ENCODE peak calls at places on chromosome 20, in six cellular contexts. B, F, S, P, D and A are unnamed samples.

GRCh38 chr20:2485662-2486061 is 15.1 kb upstream of the SNRPB start:
- DNase-seq in B (no peak), F (no peak), S (no peak), P (no peak), D (no peak), A (no peak)

GRCh38 chr20:23419995-23420901 is 1.0 kb downstream of the NAPB start:
- DNase-seq in B (peak; percentile 76), F (peak; percentile 53), S (peak; percentile 64), P (peak; percentile 59), D (peak; percentile 45), A (peak; percentile 14)

GRCh38 chr20:695165-695866 is 19.7 kb upstream of the SCRT2 start:
- DNase-seq in B (peak; percentile 7), F (no peak), S (no peak), P (no peak), D (no peak), A (no peak)

GRCh38 chr20:44832724-44833123 is 22.4 kb upstream of the RIMS4 start:
- DNase-seq in B (no peak), F (peak; percentile 70), S (no peak), P (no peak), D (no peak), A (no peak)

GRCh38 chr20:8780926-8781325 is 288.0 kb upstream of the PLCB4 start:
- DNase-seq in B (no peak), F (no peak), S (no peak), P (no peak), D (no peak), A (no peak)

GRCh38 chr20:50165687-50166554 is 12.4 kb upstream of the PEDS1 start:
- DNase-seq in B (peak; percentile 99), F (peak; percentile 99), S (peak; percentile 96), P (peak; percentile 97), D (peak; percentile 87), A (peak; percentile 33)

GRCh38 chr20:38421915-38422314 is 13.2 kb downstream of the SNHG17 start:
- DNase-seq in B (no peak), F (no peak), S (no peak), P (no peak), D (no peak), A (no peak)

GRCh38 chr20:401682-402495 is 6.2 kb upstream of the RBCK1 start:
- DNase-seq in B (peak; percentile 2), F (no peak), S (no peak), P (peak; percentile 70), D (no peak), A (no peak)

GRCh38 chr20:14816471-14816870 is 479.1 kb upstream of the FLRT3 start:
- DNase-seq in B (no peak), F (no peak), S (no peak), P (no peak), D (no peak), A (no peak)

GRCh38 chr20:40942775-40943174 is 85.8 kb upstream of the TOP1 start:
- DNase-seq in B (no peak), F (no peak), S (no peak), P (no peak), D (no peak), A (no peak)

GRCh38 chr20:40941023-40941655 is 87.5 kb upstream of the TOP1 start:
- DNase-seq in B (no peak), F (no peak), S (no peak), P (no peak), D (no peak), A (no peak)

GRCh38 chr20:40942015-40942414 is 86.6 kb upstream of the TOP1 start:
- DNase-seq in B (no peak), F (no peak), S (no peak), P (no peak), D (no peak), A (no peak)

GRCh38 chr20:40938020-40938419 is 90.6 kb upstream of the TOP1 start:
- DNase-seq in B (no peak), F (peak; percentile 9), S (no peak), P (no peak), D (no peak), A (no peak)

DNA sequence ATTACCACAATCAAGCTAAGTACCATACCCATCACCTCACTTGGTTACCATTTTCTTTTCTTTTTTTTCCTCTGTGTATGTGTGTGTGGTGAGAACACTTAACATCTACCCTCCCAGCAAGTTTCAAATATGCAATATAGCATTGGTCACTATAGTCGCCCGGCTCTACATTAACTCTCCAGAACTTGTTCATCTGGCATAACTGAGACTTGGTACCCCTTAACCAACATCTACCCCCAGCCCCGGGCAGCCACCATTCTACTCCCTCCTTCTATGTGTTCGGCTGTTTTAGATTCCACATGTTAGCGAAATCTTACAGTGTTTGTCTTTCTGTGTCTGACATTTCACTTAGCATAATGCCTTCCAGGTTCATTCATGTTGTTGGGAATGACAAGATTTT is 89.0 kb upstream of the TOP1 start:
- DNase-seq in B (no peak), F (no peak), S (no peak), P (no peak), D (no peak), A (no peak)
- H3K4me1 ChIP-seq in B (no peaks in the 10 kb centered on the region), F (no peaks in the 10 kb centered on the region), S (no peaks in the 10 kb centered on the region), P (no peaks in the 10 kb centered on the region), D (no peaks in the 10 kb centered on the region), A (no peaks in the 10 kb centered on the region)

GRCh38 chr20:31652917-31653385 is 15.2 kb downstream of the COX4I2 start:
- DNase-seq in B (no peak), F (peak; percentile 64), S (no peak), P (no peak), D (no peak), A (no peak)
- H3K9me3 ChIP-seq in B (no peaks in the 10 kb centered on the region), F (no peaks in the 10 kb centered on the region), S (no peaks in the 10 kb centered on the region), P (no peaks in the 10 kb centered on the region), D (no peaks in the 10 kb centered on the region), A (no peaks in the 10 kb centered on the region)

GRCh38 chr20:4451487-4451886 is 270.2 kb upstream of the PRND start:
- DNase-seq in B (no peak), F (no peak), S (no peak), P (no peak), D (no peak), A (no peak)

GRCh38 chr20:4445331-4445730 is 276.4 kb upstream of the PRND start:
- DNase-seq in B (no peak), F (no peak), S (no peak), P (no peak), D (no peak), A (no peak)

GRCh38 chr20:4453369-4453768 is 268.3 kb upstream of the PRND start:
- DNase-seq in B (no peak), F (no peak), S (no peak), P (no peak), D (no peak), A (no peak)

GRCh38 chr20:4445780-4446179 is 275.9 kb upstream of the PRND start:
- DNase-seq in B (no peak), F (no peak), S (no peak), P (no peak), D (no peak), A (no peak)

DNA sequence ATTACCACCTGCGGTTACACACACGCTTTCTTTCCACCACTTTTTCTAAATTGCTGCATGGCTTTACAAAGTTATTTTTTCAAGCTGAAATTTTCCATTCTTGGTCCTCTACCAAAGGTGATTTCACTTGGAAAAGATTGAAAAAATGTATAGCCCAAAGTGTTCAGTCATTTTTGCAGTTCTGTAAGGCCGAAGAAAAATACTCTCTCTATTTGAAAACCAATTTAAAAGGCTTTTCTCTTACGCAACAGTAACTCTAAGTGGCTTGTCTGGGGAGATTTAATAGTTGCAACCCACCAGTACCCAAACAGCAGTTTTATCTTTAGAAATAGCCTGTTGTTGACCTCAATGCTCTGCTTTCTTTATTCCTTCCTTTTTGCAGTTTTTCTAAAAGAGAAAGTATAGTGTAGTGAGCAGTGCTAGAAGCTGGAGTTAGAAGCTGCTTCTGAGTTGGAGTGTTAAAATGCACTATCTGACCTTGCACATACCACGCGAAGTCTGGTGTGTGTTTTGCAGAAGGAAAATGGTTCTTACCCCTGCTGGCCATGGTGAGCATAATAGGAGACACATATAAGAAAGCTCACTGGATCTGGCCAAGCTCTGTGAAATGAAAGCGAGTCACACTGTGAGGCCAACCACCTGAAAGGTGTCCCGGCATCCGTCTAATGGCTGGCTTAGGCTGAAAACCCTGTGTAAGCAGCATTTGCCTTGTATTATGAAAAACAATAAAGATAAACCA is 271.6 kb upstream of the PRND start:
- DNase-seq in B (no peak), F (peak; percentile 78), S (no peak), P (no peak), D (peak; percentile 67), A (no peak)
- H3K27ac ChIP-seq in B (peak overlapping the region; percentile 3), F (peak overlapping the region; percentile 47), S (no peak overlapping the region), P (no peak overlapping the region), D (peak overlapping the region; percentile 58), A (no peak overlapping the region)

DNA sequence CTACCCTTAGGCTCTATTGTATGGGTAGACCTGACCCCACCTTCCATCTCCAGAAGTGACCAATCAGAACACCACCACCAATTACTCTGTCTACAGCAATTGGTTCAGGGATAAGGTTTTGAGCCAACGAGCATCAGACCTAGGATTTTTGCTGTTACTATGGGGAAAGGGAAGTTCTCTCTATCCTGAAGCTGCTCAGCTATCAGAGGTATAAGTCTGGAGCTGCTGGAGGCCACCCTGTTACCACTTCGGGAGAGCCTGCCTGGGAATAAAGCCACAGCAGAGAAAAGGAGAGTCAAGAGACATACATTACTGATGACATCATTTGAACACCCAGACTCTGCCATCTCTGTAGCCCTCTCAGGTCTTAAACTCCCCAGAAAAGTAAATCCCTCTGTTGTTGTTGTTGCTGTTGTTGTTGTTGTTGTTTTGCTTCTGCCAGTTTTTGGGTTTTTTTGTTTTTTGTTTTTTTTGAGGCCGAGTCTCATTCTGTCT is 94.5 kb downstream of the PREX1 start:
- DNase-seq in B (no peak), F (peak; percentile 43), S (no peak), P (no peak), D (no peak), A (no peak)
- H3K4me1 ChIP-seq in B (peaks cover 14% of the 10 kb centered on the region), F (no peaks in the 10 kb centered on the region), S (no peaks in the 10 kb centered on the region), P (no peaks in the 10 kb centered on the region), D (peaks cover 2% of the 10 kb centered on the region), A (no peaks in the 10 kb centered on the region)

GRCh38 chr20:31236953-31237352 is 20.5 kb upstream of the DEFB115 start:
- DNase-seq in B (no peak), F (no peak), S (no peak), P (no peak), D (no peak), A (no peak)
- H3K9me3 ChIP-seq in B (peaks cover 12% of the 10 kb centered on the region), F (peaks cover 94% of the 10 kb centered on the region), S (peaks cover 6% of the 10 kb centered on the region), P (no peaks in the 10 kb centered on the region), D (peaks cover 25% of the 10 kb centered on the region), A (no peaks in the 10 kb centered on the region)

DNA sequence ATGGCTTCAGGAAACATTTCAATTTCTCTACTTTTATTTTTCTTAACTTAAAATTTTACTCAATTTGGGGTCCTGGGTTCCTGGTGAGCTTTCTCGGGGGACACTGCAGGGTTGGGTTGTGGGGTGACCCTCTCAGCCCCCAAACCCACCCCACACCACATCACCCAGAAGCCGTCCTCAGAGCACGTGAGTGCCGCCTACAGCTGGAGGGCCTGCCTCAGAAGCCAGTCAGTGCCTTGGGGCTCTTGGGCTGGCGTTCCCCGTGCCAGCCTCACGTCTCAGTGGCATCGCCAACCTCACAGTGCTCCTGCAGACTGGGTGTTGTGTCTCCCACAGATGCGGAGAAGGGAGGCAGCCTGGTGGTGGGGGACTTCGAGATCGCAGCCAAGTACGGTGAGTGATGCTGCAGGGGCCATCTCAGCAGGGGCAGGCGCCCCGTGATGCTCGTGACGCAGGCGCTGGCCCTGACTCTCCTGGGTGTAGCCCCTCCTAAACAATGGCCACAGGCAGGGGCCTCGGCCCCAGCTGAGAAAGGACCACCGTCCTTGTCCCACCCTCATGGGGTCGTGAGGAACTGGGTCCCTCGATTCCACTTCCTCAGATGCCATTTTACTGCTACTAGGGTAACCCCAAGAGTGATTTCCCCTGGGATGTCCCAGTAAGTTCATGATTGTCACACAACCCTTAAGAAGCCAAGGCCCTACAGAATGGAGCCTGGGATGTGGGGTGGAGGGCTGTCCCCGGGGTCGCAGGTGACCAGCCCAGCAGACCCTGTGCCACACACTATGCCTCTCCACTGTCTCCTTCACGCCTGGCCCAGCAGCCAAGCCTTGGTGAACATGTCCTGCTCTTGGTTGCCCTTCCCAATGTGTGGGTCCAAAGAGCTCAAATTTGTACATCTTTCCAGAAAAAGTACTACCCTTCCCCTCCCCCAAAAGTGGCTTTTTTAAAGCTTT is 23.8 kb upstream of the PYGB start:
- DNase-seq in B (peak; percentile 63), F (no peak), S (no peak), P (no peak), D (no peak), A (no peak)
- H3K27ac ChIP-seq in B (no peak overlapping the region), F (no peak overlapping the region), S (no peak overlapping the region), P (no peak overlapping the region), D (peak overlapping the region; percentile 70), A (no peak overlapping the region)